ENCODE peak calls at places on chromosomes 5 and 9, in four cellular contexts. E is H1, B is right lobe of liver, K is lung. Q is an unnamed sample. For H3K36me3, the result is how much of the 10 kb centered on the place peaks cover.

GRCh38 chr9:105308448-105309412 is 64.3 kb downstream of the SLC44A1 start:
- DNase-seq in E (no peak), B (no peak), K (no peak), Q (no peak)

GRCh38 chr5:143119301-143119769 is 284.2 kb downstream of the NR3C1 start:
- DNase-seq in E (no peak), B (no peak), K (no peak), Q (no peak)

GRCh38 chr9:69121155-69122085 is 52.7 kb upstream of the TJP2 start:
- DNase-seq in E (peak), B (peak), K (peak), Q (peak)

GRCh38 chr5:179485845-179486575 is 64.3 kb upstream of the RUFY1 start:
- DNase-seq in E (no peak), B (no peak), K (no peak), Q (no peak)

GRCh38 chr5:90866333-90866732 is 307.7 kb downstream of the ADGRV1 start:
- DNase-seq in E (no peak), B (no peak), K (no peak), Q (no peak)

GRCh38 chr5:15718411-15719178 is 218.6 kb downstream of the FBXL7 start:
- DNase-seq in E (no peak), B (no peak), K (no peak), Q (no peak)

GRCh38 chr9:127525426-127526188 is 74.3 kb downstream of the LRSAM1 start:
- DNase-seq in E (no peak), B (no peak), K (no peak), Q (no peak)

GRCh38 chr5:112694853-112695709 is 42.6 kb upstream of the APC start:
- DNase-seq in E (no peak), B (no peak), K (no peak), Q (no peak)

GRCh38 chr5:173474881-173475287 is 141.6 kb downstream of the BOD1 start:
- DNase-seq in E (no peak), B (no peak), K (no peak), Q (no peak)

GRCh38 chr5:5273976-5274375 is 133.8 kb downstream of the ADAMTS16 start:
- DNase-seq in E (no peak), B (no peak), K (no peak), Q (no peak)

GRCh38 chr9:113299800-113300292 is 3.3 kb downstream of the RNF183 start:
- DNase-seq in E (no peak), B (no peak), K (peak), Q (no peak)

GRCh38 chr5:135205616-135206349 is 171.8 kb upstream of the PITX1 start:
- DNase-seq in E (no peak), B (no peak), K (no peak), Q (no peak)

GRCh38 chr9:80995759-80996158 is 693.6 kb downstream of the TLE1 start:
- DNase-seq in E (no peak), B (no peak), K (no peak), Q (no peak)

GRCh38 chr5:34658023-34658422 is 1.9 kb downstream of the RAI14 start:
- DNase-seq in E (no peak), B (no peak), K (no peak), Q (no peak)

GRCh38 chr5:98314262-98314661 is 459.2 kb upstream of the RGMB start:
- DNase-seq in E (no peak), B (no peak), K (no peak), Q (no peak)

GRCh38 chr5:76389513-76390154 is 13.5 kb upstream of the IQGAP2 start:
- DNase-seq in E (no peak), B (peak), K (no peak), Q (no peak)

GRCh38 chr9:92611621-92612275 is 58.2 kb downstream of the IPPK start:
- DNase-seq in E (no peak), B (no peak), K (no peak), Q (no peak)

GRCh38 chr5:145921211-145921610 is 15.2 kb upstream of the SH3RF2 start:
- DNase-seq in E (no peak), B (no peak), K (no peak), Q (no peak)

GRCh38 chr5:1385395-1386273 is 40.7 kb upstream of the CLPTM1L start:
- DNase-seq in E (peak), B (peak), K (peak), Q (peak)

GRCh38 chr9:69637801-69638200 is 34.4 kb downstream of the APBA1 start:
- DNase-seq in E (no peak), B (no peak), K (no peak), Q (no peak)

GRCh38 chr9:127201731-127202130 is 62.8 kb upstream of the GARNL3 start:
- DNase-seq in E (no peak), B (no peak), K (no peak), Q (peak)

GRCh38 chr9:133417541-133418461 is at the start of gene REXO4:
- DNase-seq in E (peak), B (peak), K (peak), Q (peak)

GRCh38 chr9:75238311-75238976 is 150.1 kb downstream of the OSTF1 start:
- DNase-seq in E (peak), B (peak), K (peak), Q (no peak)

GRCh38 chr5:63131618-63132285 is 553.1 kb downstream of the LRRC70 start:
- DNase-seq in E (no peak), B (no peak), K (no peak), Q (no peak)

GRCh38 chr5:159313197-159313596 is 17.1 kb downstream of the IL12B start:
- DNase-seq in E (no peak), B (no peak), K (no peak), Q (no peak)

GRCh38 chr9:28024616-28025147 is 451.4 kb upstream of the C9orf72 start:
- DNase-seq in E (no peak), B (no peak), K (no peak), Q (no peak)

GRCh38 chr5:159849437-159850191 is 66.7 kb upstream of the ADRA1B start:
- DNase-seq in E (no peak), B (no peak), K (no peak), Q (no peak)

GRCh38 chr5:94908889-94909480 is 290.5 kb downstream of the SLF1 start:
- DNase-seq in E (no peak), B (no peak), K (no peak), Q (no peak)

GRCh38 chr5:5348576-5348975 is 73.9 kb upstream of the ICE1 start:
- DNase-seq in E (no peak), B (no peak), K (no peak), Q (no peak)

GRCh38 chr5:53616939-53617549 is 56.6 kb downstream of the NDUFS4 start:
- DNase-seq in E (no peak), B (no peak), K (no peak), Q (no peak)

DNA sequence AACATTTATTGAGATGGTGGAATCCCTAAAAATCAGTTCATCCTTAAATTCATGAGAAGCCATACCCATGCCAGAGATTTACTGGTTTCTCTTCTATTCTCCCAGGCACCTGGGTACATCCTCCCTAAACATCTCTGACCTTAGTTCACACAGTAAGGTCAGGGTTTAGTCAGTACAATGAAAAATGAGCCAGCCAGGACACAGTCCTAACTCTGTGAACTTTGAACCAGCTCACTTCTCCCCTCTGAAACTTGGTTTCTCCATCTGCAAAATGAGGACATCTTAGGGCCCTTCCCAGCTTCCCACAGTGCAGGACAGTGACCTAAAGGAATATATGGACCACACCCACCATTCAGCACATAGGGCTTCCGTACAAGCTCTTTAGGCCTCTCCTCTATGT is 1.9 kb downstream of the NOP16 start:
- DNase-seq in E (no peak), B (no peak), K (no peak), Q (no peak)
- H3K4me3 ChIP-seq in E (no peak), B (no peak), K (no peak), Q (no peak)

GRCh38 chr9:33463151-33463550 is 10.6 kb downstream of the NOL6 start:
- DNase-seq in E (no peak), B (no peak), K (no peak), Q (no peak)
- H3K36me3 ChIP-seq in E (under half), B (half or more), K (under half), Q (under half)

GRCh38 chr5:56317923-56318561 is 84.9 kb upstream of the ANKRD55 start:
- DNase-seq in E (no peak), B (no peak), K (no peak), Q (no peak)
- H3K27ac ChIP-seq in E (no peak), B (no peak), K (no peak), Q (no peak)

GRCh38 chr5:133610489-133611356 is 1.6 kb downstream of the FSTL4 start:
- DNase-seq in E (peak), B (peak), K (peak), Q (no peak)
- H3K4me3 ChIP-seq in E (peak), B (peak), K (no peak), Q (no peak)

GRCh38 chr5:154794525-154795234 is 39.5 kb downstream of the LARP1 start:
- DNase-seq in E (no peak), B (no peak), K (no peak), Q (no peak)
- H3K36me3 ChIP-seq in E (under half), B (under half), K (under half), Q (under half)